ENCODE peak calls at places on chromosomes 16 and 17, in seven cellular contexts. N is GM23338, J is neural progenitor cell, Z is GM23248, P is PC-3, K is SK-N-SH, D is hepatocyte. W is an unnamed sample.

GRCh38 chr17:40312893-40313659 is 4.1 kb downstream of the RARA start:
- DNase-seq in N (no peak), J (no peak), Z (no peak), P (no peak), K (peak; percentile 17), D (no peak), W (no peak)

GRCh38 chr17:55895112-55895759 is 144.4 kb downstream of the PCTP start:
- DNase-seq in N (no peak), J (no peak), Z (no peak), P (no peak), K (no peak), D (no peak), W (no peak)

GRCh38 chr17:57675988-57676387 is 69.1 kb downstream of the CCDC182 start:
- DNase-seq in N (no peak), J (no peak), Z (no peak), P (no peak), K (no peak), D (no peak), W (no peak)

GRCh38 chr17:51255673-51256072 is 4.2 kb downstream of the MBTD1 start:
- DNase-seq in N (no peak), J (no peak), Z (no peak), P (no peak), K (no peak), D (no peak), W (no peak)

GRCh38 chr17:82801377-82801970 is 38.3 kb downstream of the ZNF750 start:
- DNase-seq in N (no peak), J (no peak), Z (no peak), P (no peak), K (no peak), D (no peak), W (no peak)

GRCh38 chr17:57876023-57876865 is 26.4 kb upstream of the MRPS23 start:
- DNase-seq in N (peak; percentile 63), J (no peak), Z (no peak), P (peak; percentile 28), K (no peak), D (no peak), W (peak; percentile 14)

GRCh38 chr16:57773680-57774295 is 28.5 kb downstream of the KIFC3 start:
- DNase-seq in N (no peak), J (no peak), Z (no peak), P (no peak), K (no peak), D (no peak), W (no peak)

GRCh38 chr16:78133919-78134318 is 34.5 kb downstream of the WWOX start:
- DNase-seq in N (no peak), J (no peak), Z (no peak), P (peak; percentile 59), K (no peak), D (no peak), W (no peak)

GRCh38 chr16:72811188-72811720 is 236.7 kb downstream of the ZFHX3 start:
- DNase-seq in N (no peak), J (no peak), Z (no peak), P (no peak), K (no peak), D (no peak), W (no peak)

GRCh38 chr17:4161560-4162221 is 18.7 kb downstream of the CYB5D2 start:
- DNase-seq in N (peak; percentile 19), J (peak; percentile 52), Z (peak; percentile 25), P (peak; percentile 44), K (peak; percentile 66), D (no peak), W (no peak)

DNA sequence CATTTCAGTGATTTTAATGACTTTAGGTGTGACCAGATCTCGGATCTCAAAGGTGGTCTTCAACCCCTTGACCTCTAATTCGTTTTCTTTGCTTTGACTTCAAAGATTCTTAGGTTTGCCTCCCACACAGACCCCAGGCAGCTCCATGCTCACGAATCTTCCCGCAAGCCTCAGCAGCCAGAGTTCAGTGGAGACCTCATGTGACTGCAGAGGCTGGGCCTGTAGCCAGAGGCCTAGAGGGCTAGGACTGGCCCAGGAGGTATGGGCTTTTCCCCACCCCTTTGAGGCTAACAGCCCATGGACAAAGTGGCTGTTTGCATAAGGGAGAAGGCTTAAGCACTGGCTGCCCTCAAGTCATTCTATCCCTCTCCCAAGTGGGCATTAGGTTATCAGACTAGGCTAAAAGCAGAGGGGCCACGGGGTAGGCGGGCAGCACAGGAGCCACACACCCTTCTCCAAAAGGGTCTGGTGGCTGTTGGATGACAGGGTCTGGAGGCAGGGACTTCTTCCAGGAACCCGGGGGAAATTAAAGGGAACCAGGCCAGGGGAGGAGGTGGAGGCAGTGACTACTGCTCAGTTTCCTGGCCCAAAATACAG is 2.9 kb downstream of the HIRIP3 start:
- DNase-seq in N (no peak), J (no peak), Z (no peak), P (no peak), K (no peak), D (no peak), W (no peak)
- H3K4me1 ChIP-seq in N (peaks cover 13% of the 10 kb centered on the region), J (peaks cover 12% of the 10 kb centered on the region), Z (peaks cover 15% of the 10 kb centered on the region), P (peaks cover 24% of the 10 kb centered on the region), K (no peaks in the 10 kb centered on the region), D (peaks cover 15% of the 10 kb centered on the region), W (peaks cover 27% of the 10 kb centered on the region)

GRCh38 chr16:23119570-23119969 is 29.7 kb downstream of the USP31 start:
- DNase-seq in N (no peak), J (no peak), Z (peak; percentile 48), P (no peak), K (no peak), D (no peak), W (no peak)
- TF ChIP-seq EZH2phosphoT487 in N (no peak), J (no peak), Z (no peak), P (no peak), K (no peak), D (no peak), W (no peak)

GRCh38 chr16:82715160-82715559 is 88.4 kb downstream of the CDH13 start:
- DNase-seq in N (no peak), J (no peak), Z (no peak), P (no peak), K (no peak), D (no peak), W (no peak)
- H3K4me1 ChIP-seq in N (peaks cover 6% of the 10 kb centered on the region), J (no peaks in the 10 kb centered on the region), Z (peaks cover 13% of the 10 kb centered on the region), P (no peaks in the 10 kb centered on the region), K (no peaks in the 10 kb centered on the region), D (no peaks in the 10 kb centered on the region), W (no peaks in the 10 kb centered on the region)

DNA sequence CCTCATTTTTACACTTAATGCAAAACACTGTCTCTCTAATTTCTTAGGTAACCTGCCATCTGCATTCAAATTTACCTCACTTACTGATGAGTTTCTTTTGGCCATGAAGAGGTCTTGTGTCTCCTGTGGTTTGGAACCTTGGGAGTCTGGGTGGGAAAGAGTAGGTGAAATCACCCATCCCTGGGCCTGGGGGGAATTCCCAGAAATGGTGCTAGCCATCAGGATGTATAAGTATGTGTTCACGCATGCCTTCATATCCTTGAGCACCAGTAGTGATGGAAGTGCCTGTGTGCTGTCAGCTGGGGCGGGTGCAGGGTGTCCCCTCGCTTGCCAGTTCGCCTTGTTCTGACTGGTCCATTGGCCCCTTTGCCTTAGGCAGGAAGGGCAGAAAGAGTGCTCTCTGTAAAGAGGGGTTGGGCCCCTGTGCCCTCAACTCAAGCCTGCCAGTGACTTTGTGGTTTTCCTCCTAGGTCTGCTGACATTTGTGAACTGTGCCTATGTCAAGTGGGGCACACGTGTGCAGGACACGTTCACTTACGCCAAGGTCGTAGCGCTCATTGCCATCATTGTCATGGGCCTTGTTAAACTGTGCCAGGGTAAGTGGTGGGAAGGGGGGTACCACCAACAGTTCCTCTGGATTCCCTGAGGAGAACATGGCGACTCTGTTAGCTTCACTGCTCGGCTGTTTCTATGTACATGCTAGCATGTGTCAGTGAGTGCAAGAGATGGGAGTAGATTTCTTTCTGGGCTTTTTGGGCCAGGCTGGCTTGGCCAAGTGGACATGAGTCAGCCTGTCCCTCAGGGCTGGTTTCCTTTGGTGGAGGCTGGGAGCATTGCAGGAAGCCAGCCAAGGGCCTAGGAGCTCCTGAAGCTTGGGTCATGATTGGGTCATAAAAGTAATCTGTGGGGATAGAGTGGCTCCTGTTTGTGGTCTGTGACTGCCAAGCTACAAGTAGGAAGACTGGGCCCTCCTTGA is 23.2 kb downstream of the SLC7A6OS start:
- DNase-seq in N (no peak), J (no peak), Z (peak; percentile 98), P (peak; percentile 76), K (no peak), D (no peak), W (no peak)
- TF ChIP-seq EZH2phosphoT487 in N (no peak), J (no peak), Z (no peak), P (no peak), K (no peak), D (no peak), W (no peak)

GRCh38 chr17:65235284-65235683 is 98.1 kb downstream of the RGS9 start:
- DNase-seq in N (no peak), J (no peak), Z (no peak), P (peak; percentile 74), K (no peak), D (no peak), W (no peak)
- H3K4me1 ChIP-seq in N (no peaks in the 10 kb centered on the region), J (no peaks in the 10 kb centered on the region), Z (no peaks in the 10 kb centered on the region), P (peaks cover 20% of the 10 kb centered on the region), K (no peaks in the 10 kb centered on the region), D (no peaks in the 10 kb centered on the region), W (no peaks in the 10 kb centered on the region)

DNA sequence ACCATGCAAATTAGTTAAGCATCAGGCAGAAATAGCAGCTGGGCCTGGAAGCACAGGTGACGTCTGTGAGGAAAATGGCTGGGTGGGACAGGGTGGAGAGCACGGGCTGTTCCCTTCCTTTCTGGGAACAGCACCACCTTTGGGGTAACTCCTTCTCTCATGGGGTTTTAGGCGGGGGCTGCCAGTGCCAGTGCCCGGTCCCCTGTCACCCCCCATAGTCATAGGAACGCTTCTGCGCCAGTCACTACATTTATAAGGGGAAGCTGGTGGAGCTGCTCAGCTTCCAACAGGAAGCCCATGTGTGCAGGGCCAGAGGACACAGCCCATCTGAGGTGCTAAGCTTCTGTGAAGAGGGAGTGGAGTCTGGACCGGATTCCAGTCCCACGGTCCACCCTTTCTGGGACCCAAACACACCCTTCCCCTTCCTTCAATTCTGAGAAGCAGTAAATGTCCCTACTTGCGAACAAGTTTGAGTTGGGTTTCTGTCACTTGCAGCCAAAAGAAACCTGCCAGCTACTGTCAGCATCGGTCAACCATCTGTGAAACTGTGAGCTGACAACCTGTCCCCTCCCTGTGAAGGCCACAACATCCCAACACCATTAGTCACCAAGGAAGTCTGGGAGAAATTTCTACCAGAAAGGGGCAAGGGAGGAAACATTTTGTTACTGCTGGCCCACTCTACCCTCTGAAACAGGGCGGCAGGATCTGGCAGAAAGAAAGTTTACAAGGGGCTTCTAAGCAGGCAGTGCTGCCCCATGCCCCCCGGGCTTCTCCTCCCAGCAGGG is 86.0 kb upstream of the AMZ2 start:
- DNase-seq in N (no peak), J (no peak), Z (peak; percentile 16), P (peak; percentile 66), K (no peak), D (no peak), W (no peak)
- TF ChIP-seq EZH2phosphoT487 in N (no peak), J (no peak), Z (no peak), P (no peak), K (no peak), D (no peak), W (no peak)